ENCODE peak calls at places on chromosomes 7 and 10, in seven cellular contexts. T is AG08396; X is lower leg skin; F is Ammon's horn; H is right lobe of liver; R is stimulated activated CD4-positive, alpha-beta T cell treated with anti-CD3 and anti-CD28 coated beads, Interleukin-15, amount 100 ng/mL, for 1 hour; G is EH. U is an unnamed sample.

GRCh38 chr7:56495165-56495564 is 378.9 kb upstream of the NUPR2 start:
- DNase-seq in X (no peak), H (no peak), G (no peak), F (no peak), T (no peak), R (no peak), U (no peak)

GRCh38 chr10:78041170-78042057 is 7.8 kb downstream of the RPS24 start:
- DNase-seq in G (no peak), X (no peak), F (no peak), R (no peak), T (no peak), H (no peak), U (no peak)

GRCh38 chr10:14648042-14648765 is 126.5 kb downstream of the FAM107B start:
- DNase-seq in G (peak; percentile 81), F (peak; percentile 87), T (peak; percentile 45), R (peak; percentile 57), X (peak; percentile 58), H (peak; percentile 57), U (peak; percentile 50)

GRCh38 chr7:134421998-134422397 is 36.9 kb downstream of the AKR1B1 start:
- DNase-seq in X (no peak), T (no peak), F (no peak), R (no peak), G (peak; percentile 43), H (no peak), U (no peak)

GRCh38 chr10:46020871-46021553 is 9.4 kb downstream of the NCOA4 start:
- DNase-seq in X (no peak), G (peak; percentile 72), T (peak; percentile 17), R (no peak), H (no peak), F (no peak), U (no peak)

GRCh38 chr10:15735766-15736165 is 16.0 kb upstream of the ITGA8 start:
- DNase-seq in R (no peak), G (no peak), H (no peak), T (no peak), X (no peak), F (no peak), U (no peak)

GRCh38 chr10:100743626-100744135 is 1.7 kb upstream of the PAX2 start:
- DNase-seq in R (no peak), X (peak; percentile 21), G (peak; percentile 75), F (peak; percentile 79), T (peak; percentile 85), H (peak; percentile 66), U (no peak)

GRCh38 chr7:67724435-67724834 is 727.8 kb downstream of the TYW1 start:
- DNase-seq in T (no peak), G (no peak), H (no peak), X (no peak), F (no peak), R (no peak), U (no peak)

U was measured in activated T-helper 1 cell treated with anti-CD3 and anti-CD28 coated beads, Interleukin-2, amount 50 U/mL, for 16 hours.